ENCODE peak calls at places on chromosomes 12 and 14, in four cellular contexts. N is GF-D8, Q is GM04504, E is NCI-H524. F is an unnamed sample.

GRCh38 chr14:82720931-82721330 is 1187.3 kb upstream of the SEL1L start:
- DNase-seq in N (no peak), Q (no peak), E (no peak), F (no peak)

GRCh38 chr12:55642275-55643068 is 5.8 kb downstream of the OR10P1 start:
- DNase-seq in N (peak; percentile 75), Q (no peak), E (no peak), F (no peak)

GRCh38 chr14:81221579-81222102 is 882 bp upstream of the GTF2A1 start:
- DNase-seq in N (no peak), Q (no peak), E (no peak), F (no peak)

GRCh38 chr12:12048714-12049113 is 22.0 kb upstream of the BCL2L14 start:
- DNase-seq in N (no peak), Q (no peak), E (no peak), F (no peak)

GRCh38 chr14:35248476-35248788 is 43.8 kb upstream of the PSMA6 start:
- DNase-seq in N (no peak), Q (no peak), E (no peak), F (no peak)

GRCh38 chr12:25557830-25558436 is 4.8 kb upstream of the LMNTD1 start:
- DNase-seq in N (no peak), Q (peak; percentile 15), E (peak; percentile 63), F (no peak)

GRCh38 chr12:80187660-80188090 is 88.3 kb downstream of the OTOGL start:
- DNase-seq in N (no peak), Q (peak; percentile 24), E (peak; percentile 26), F (no peak)

GRCh38 chr12:27560126-27560525 is 36.1 kb downstream of the PPFIBP1 start:
- DNase-seq in N (no peak), Q (no peak), E (no peak), F (no peak)

GRCh38 chr14:86168376-86168775 is 638.4 kb downstream of the FLRT2 start:
- DNase-seq in N (no peak), Q (no peak), E (no peak), F (no peak)